ENCODE peak calls at places on chromosomes 13 and 19, in seven cellular contexts. T, X, E, L, K, J and C are unnamed samples.

GRCh38 chr13:83883061-83883523 is 818 bp upstream of the SLITRK1 start:
- DNase-seq in T (no peak), X (peak; percentile 38), E (no peak), L (no peak), K (no peak), J (no peak), C (no peak)

GRCh38 chr19:50024719-50025021 is 502 bp downstream of the VRK3 start:
- DNase-seq in T (no peak), X (no peak), E (no peak), L (no peak), K (no peak), J (no peak), C (no peak)

GRCh38 chr19:5926641-5927438 is 12.8 kb downstream of the CAPS start:
- DNase-seq in T (no peak), X (peak; percentile 25), E (no peak), L (no peak), K (peak; percentile 59), J (no peak), C (no peak)

GRCh38 chr13:54563286-54563685 is 1534.7 kb downstream of the OLFM4 start:
- DNase-seq in T (no peak), X (no peak), E (no peak), L (no peak), K (no peak), J (no peak), C (no peak)

GRCh38 chr13:27797228-27797624 is 4.9 kb downstream of the GSX1 start:
- DNase-seq in T (no peak), X (peak; percentile 14), E (peak; percentile 30), L (no peak), K (no peak), J (no peak), C (no peak)

GRCh38 chr13:39929583-39929982 is 274.1 kb downstream of the COG6 start:
- DNase-seq in T (no peak), X (no peak), E (no peak), L (no peak), K (no peak), J (no peak), C (no peak)

GRCh38 chr13:99150575-99151370 is 49.9 kb upstream of the UBAC2 start:
- DNase-seq in T (no peak), X (no peak), E (peak; percentile 27), L (no peak), K (no peak), J (no peak), C (no peak)

GRCh38 chr13:24564881-24565280 is 52.3 kb upstream of the PARP4 start:
- DNase-seq in T (no peak), X (no peak), E (no peak), L (no peak), K (no peak), J (no peak), C (no peak)

GRCh38 chr19:33670398-33670797 is 48.6 kb downstream of the CHST8 start:
- DNase-seq in T (no peak), X (no peak), E (no peak), L (no peak), K (no peak), J (no peak), C (no peak)

GRCh38 chr19:23470873-23471555 is 75.7 kb upstream of the ZNF91 start:
- DNase-seq in T (no peak), X (no peak), E (no peak), L (no peak), K (no peak), J (no peak), C (no peak)

GRCh38 chr19:7701654-7702457 is at the start of gene FCER2:
- DNase-seq in T (no peak), X (no peak), E (no peak), L (no peak), K (no peak), J (no peak), C (peak; percentile 56)

GRCh38 chr19:7700128-7700470 is 1.8 kb downstream of the FCER2 start:
- DNase-seq in T (no peak), X (no peak), E (no peak), L (no peak), K (no peak), J (no peak), C (no peak)

GRCh38 chr19:7699003-7699402 is 2.9 kb downstream of the FCER2 start:
- DNase-seq in T (no peak), X (no peak), E (no peak), L (no peak), K (no peak), J (no peak), C (no peak)

GRCh38 chr19:7699422-7700127 is 2.4 kb downstream of the FCER2 start:
- DNase-seq in T (no peak), X (no peak), E (no peak), L (no peak), K (no peak), J (no peak), C (no peak)

DNA sequence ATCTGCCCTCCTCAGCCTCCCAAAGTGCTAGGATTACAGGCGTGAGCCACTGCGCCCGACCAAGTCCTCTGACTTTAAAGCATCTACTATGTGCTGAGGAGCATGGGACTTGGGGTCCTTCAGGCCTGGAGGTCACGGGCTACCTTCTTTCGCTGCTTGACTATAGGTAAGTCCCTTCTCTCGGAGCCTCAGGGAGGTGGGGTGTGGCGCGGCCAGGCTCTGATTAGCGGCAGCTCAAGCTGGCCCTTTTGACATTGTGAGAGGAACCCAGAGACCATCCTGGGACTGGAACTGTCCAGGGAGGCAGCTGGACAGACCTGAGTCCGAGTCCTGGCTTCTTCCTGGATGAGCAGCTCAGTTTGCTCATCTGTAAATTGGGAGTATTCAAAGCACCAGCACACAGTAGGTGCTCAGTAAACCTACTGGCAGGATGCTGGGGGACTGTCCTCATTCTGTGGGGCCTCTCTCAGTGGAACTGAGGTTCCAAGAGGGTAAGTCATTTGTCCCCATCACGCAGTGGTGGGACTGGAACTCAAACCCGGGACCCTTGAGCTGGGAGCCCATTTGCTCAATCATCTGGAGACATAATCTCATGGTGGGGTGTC is 780 bp downstream of the FCER2 start:
- DNase-seq in T (no peak), X (no peak), E (no peak), L (no peak), K (no peak), J (no peak), C (no peak)
- TF ChIP-seq POLR2A in T (no peak), X (no peak), E (no peak), L (no peak), K (no peak), J (no peak), C (no peak)

DNA sequence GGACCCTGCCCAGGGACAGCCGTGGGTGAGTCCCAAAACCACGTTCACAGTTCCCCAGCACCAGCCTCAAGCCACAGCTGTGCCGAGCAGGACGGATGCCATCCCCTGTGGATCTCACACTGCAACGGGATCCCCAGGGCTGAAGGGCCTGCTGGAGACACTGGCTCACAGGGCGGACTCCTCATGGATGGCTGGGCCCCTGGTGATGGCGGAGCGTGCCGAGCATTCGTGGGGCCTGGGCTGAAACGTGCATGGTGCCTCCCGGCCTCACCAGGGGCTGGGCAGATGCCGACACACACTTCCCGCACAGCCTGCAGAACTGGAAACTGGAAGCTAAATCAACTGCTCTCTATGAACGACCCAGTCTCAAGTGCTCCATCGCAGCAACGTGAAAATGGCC is 9.6 kb downstream of the RNF126 start:
- DNase-seq in T (no peak), X (no peak), E (no peak), L (no peak), K (no peak), J (no peak), C (no peak)
- TF ChIP-seq POLR2A in T (no peak), X (no peak), E (no peak), L (no peak), K (no peak), J (no peak), C (no peak)

DNA sequence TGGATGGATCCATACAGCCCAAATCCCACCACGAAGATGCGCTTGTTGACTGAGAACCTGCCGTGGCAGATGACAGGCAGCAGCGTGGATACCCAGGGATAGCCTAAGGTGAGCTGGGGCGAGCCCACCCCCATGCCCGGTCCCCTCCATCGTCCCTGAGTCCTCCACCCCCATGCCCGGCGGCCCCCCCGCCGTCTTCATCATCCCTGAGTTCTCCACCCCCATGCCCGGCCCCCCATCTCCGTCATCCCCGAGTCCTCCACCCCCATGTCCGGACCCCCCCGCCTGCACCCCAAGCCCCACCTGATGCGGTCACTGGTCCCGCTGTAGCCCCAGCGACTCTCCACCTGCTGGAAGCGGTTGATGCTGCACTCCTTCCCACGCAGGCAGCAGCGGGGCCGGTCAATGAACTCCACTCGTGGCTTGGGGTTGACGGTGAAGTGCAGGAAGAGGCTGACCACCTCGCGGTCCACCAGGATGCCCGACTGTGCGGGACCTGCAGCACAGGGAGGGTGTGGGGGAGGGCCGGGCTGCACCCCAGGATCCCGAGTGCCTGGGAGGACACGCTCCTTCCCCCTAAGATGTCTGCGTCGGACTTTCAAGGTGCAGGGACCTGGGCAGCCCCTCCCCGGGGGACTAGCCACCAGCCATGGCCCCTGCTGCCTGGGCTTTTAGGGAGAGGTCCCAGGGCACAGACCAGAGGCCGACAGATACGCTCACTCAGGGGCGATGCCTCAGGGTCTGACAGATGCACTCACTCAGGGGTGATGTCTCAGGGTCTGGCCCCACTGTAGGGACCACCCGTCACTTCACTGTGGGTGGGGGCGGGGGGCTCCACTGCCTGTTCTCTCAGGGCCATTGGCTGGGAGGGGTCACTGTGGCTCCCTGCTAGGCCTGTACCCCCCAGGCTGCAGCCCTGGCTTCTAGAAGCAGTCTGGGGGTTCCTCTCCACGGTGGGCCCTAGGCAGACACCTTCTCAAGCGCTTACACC is 28.0 kb downstream of the BTBD2 start:
- DNase-seq in T (no peak), X (no peak), E (no peak), L (no peak), K (no peak), J (no peak), C (no peak)
- TF ChIP-seq POLR2A in T (no peak), X (no peak), E (no peak), L (no peak), K (no peak), J (no peak), C (no peak)

GRCh38 chr19:38849746-38850230 is at the start of gene HNRNPL:
- DNase-seq in T (no peak), X (no peak), E (no peak), L (peak; percentile 100), K (peak; percentile 99), J (no peak), C (peak; percentile 91)

GRCh38 chr19:38851622-38852230 is 1.9 kb upstream of the HNRNPL start:
- DNase-seq in T (peak; percentile 96), X (peak; percentile 97), E (peak; percentile 88), L (peak; percentile 72), K (peak; percentile 96), J (no peak), C (peak; percentile 75)

GRCh38 chr19:38852231-38853044 is 2.7 kb upstream of the HNRNPL start:
- DNase-seq in T (peak; percentile 67), X (peak; percentile 60), E (peak; percentile 79), L (no peak), K (peak; percentile 72), J (no peak), C (no peak)

GRCh38 chr19:38850231-38850975 is 617 bp upstream of the HNRNPL start:
- DNase-seq in T (peak; percentile 100), X (peak; percentile 100), E (peak; percentile 100), L (peak; percentile 100), K (peak; percentile 100), J (peak; percentile 100), C (peak; percentile 79)

DNA sequence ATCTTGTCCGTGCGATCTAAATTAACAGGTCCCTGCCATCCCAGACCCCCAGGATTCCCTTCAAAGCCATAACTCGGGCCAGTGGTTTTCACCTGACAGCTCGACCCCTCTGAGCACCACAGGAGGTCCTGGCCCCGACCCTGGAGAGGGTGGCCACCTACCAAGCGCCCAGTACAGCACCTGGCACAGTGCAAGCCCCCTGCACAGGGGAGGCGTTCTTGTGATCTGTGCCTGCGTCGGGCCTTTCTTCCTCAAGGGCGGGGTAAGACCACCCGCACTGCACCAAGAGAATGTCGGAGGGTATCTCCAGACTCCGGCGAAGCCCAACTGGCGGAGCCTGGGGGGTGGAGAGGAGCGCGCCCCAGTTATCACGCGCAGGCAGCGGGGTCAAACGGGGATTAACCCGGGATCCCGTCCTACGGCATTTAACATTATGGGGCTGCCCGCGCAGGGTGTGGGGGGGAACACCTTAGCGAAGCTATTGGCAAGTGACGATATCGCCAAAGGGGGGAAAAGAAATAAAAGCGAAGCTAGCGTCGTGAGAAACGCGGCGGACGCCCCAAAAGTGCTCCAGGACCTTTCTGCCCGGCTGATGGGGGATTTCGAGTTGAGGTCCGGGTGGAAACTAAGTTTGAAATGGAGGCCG is 1.3 kb upstream of the HNRNPL start:
- DNase-seq in T (no peak), X (peak; percentile 27), E (no peak), L (no peak), K (no peak), J (no peak), C (no peak)
- TF ChIP-seq POLR2A in T (no peak), X (no peak), E (no peak), L (no peak), K (no peak), J (no peak), C (peak; percentile 22)